ENCODE peak calls at places on chromosomes 2 and 18, in ten cellular contexts. V, G, B, M, H, N, K, J, Z and U are unnamed samples. For H3K4me1 and H3K27me3, the result is how much of the 10 kb centered on the place peaks cover.

GRCh38 chr2:119377973-119378305 is 11.2 kb downstream of the DBI start:
- DNase-seq in V (no peak), G (no peak), B (no peak), M (no peak), H (no peak), N (no peak), K (no peak), J (no peak), Z (no peak), U (no peak)

GRCh38 chr2:48851161-48851560 is 95.6 kb upstream of the LHCGR start:
- DNase-seq in V (peak), G (no peak), B (no peak), M (no peak), H (no peak), N (peak), K (no peak), J (no peak), Z (no peak), U (peak)

GRCh38 chr18:59881728-59882685 is 17.8 kb upstream of the PMAIP1 start:
- DNase-seq in V (peak), G (no peak), B (no peak), M (peak), H (no peak), N (peak), K (no peak), J (no peak), Z (no peak), U (peak)

GRCh38 chr2:101361519-101361918 is 25.8 kb downstream of the CREG2 start:
- DNase-seq in V (peak), G (no peak), B (no peak), M (no peak), H (no peak), N (no peak), K (no peak), J (no peak), Z (no peak), U (no peak)

GRCh38 chr2:236178921-236179652 is 10.9 kb upstream of the GBX2 start:
- DNase-seq in V (no peak), G (no peak), B (no peak), M (no peak), H (no peak), N (no peak), K (peak), J (no peak), Z (no peak), U (peak)

GRCh38 chr2:75064691-75065396 is 106.4 kb downstream of the POLE4 start:
- DNase-seq in V (peak), G (no peak), B (peak), M (peak), H (peak), N (peak), K (peak), J (no peak), Z (peak), U (peak)

GRCh38 chr2:106555053-106555452 is 67.9 kb downstream of the CD8B2 start:
- DNase-seq in V (no peak), G (no peak), B (no peak), M (no peak), H (no peak), N (no peak), K (no peak), J (no peak), Z (no peak), U (no peak)

GRCh38 chr2:31920968-31921367 is 89.8 kb downstream of the MEMO1 start:
- DNase-seq in V (no peak), G (no peak), B (no peak), M (no peak), H (no peak), N (no peak), K (no peak), J (no peak), Z (no peak), U (no peak)

GRCh38 chr2:2698182-2699116 is 367.4 kb upstream of the MYT1L start:
- DNase-seq in V (no peak), G (no peak), B (no peak), M (no peak), H (no peak), N (no peak), K (no peak), J (no peak), Z (no peak), U (no peak)

GRCh38 chr2:201675454-201675853 is 23.0 kb downstream of the MPP4 start:
- DNase-seq in V (no peak), G (no peak), B (no peak), M (no peak), H (no peak), N (no peak), K (no peak), J (no peak), Z (no peak), U (no peak)

GRCh38 chr2:100416397-100416938 is 1.0 kb downstream of the CHST10 start:
- DNase-seq in V (peak), G (no peak), B (no peak), M (no peak), H (no peak), N (no peak), K (no peak), J (no peak), Z (no peak), U (peak)

GRCh38 chr2:1561793-1562521 is 148.7 kb downstream of the TPO start:
- DNase-seq in V (no peak), G (peak), B (no peak), M (no peak), H (no peak), N (no peak), K (no peak), J (no peak), Z (no peak), U (no peak)

GRCh38 chr2:9212661-9213411 is 6.2 kb downstream of the ASAP2 start:
- DNase-seq in V (no peak), G (no peak), B (peak), M (peak), H (no peak), N (no peak), K (no peak), J (no peak), Z (peak), U (no peak)

GRCh38 chr2:137872577-137872976 is 91.7 kb upstream of the HNMT start:
- DNase-seq in V (no peak), G (no peak), B (no peak), M (no peak), H (no peak), N (no peak), K (no peak), J (no peak), Z (no peak), U (no peak)

GRCh38 chr18:47166235-47166634 is 9.9 kb downstream of the IER3IP1 start:
- DNase-seq in V (no peak), G (no peak), B (no peak), M (no peak), H (no peak), N (no peak), K (no peak), J (no peak), Z (no peak), U (no peak)

GRCh38 chr2:10221443-10221842 is 81.3 kb upstream of the HPCAL1 start:
- DNase-seq in V (no peak), G (no peak), B (no peak), M (peak), H (no peak), N (no peak), K (no peak), J (no peak), Z (no peak), U (no peak)

GRCh38 chr2:150478206-150478974 is 9.1 kb downstream of the RND3 start:
- DNase-seq in V (peak), G (no peak), B (no peak), M (no peak), H (no peak), N (peak), K (peak), J (no peak), Z (no peak), U (peak)
- H3K4me1 ChIP-seq in V (half or more), G (half or more), B (under half), M (under half), H (under half), N (under half), K (under half), J (under half), Z (half or more), U (half or more)

GRCh38 chr2:205273627-205274026 is 408.7 kb upstream of the NRP2 start:
- DNase-seq in V (no peak), G (no peak), B (no peak), M (no peak), H (no peak), N (no peak), K (no peak), J (no peak), Z (no peak), U (no peak)

GRCh38 chr2:205274801-205275200 is 407.5 kb upstream of the NRP2 start:
- DNase-seq in V (no peak), G (no peak), B (no peak), M (no peak), H (no peak), N (no peak), K (no peak), J (no peak), Z (no peak), U (no peak)

GRCh38 chr2:205270689-205271088 is 411.6 kb upstream of the NRP2 start:
- DNase-seq in V (peak), G (no peak), B (no peak), M (no peak), H (no peak), N (no peak), K (no peak), J (no peak), Z (no peak), U (no peak)

GRCh38 chr2:205276071-205276777 is 406.1 kb upstream of the NRP2 start:
- DNase-seq in V (no peak), G (no peak), B (no peak), M (no peak), H (no peak), N (no peak), K (peak), J (no peak), Z (no peak), U (no peak)

DNA sequence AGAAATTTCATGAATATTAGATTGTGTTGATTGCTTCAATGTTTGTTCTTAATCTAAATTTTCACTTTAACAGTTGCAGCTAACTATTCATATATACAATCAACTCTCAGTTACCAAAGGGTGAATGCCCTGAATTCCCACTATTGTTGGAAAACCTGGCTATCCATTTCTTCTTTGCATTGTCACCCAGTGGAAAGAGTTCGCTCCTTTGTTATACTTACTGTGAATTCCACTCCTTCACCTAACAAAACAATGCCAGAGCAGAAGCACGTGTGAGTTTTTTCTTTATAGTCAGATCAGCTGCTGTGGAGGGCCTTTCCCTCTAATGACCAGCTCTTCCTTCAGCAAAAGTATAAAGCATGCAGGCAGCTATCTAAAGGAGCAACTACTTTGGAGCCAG is 409.2 kb upstream of the NRP2 start:
- DNase-seq in V (no peak), G (no peak), B (no peak), M (no peak), H (no peak), N (no peak), K (peak), J (no peak), Z (no peak), U (no peak)
- H3K4me3 ChIP-seq in V (no peak), G (no peak), B (no peak), M (no peak), H (no peak), N (no peak), K (no peak), J (no peak), Z (no peak), U (no peak)

GRCh38 chr2:29921560-29921915 is at the start of gene ALK:
- DNase-seq in V (peak), G (peak), B (peak), M (peak), H (peak), N (peak), K (peak), J (peak), Z (peak), U (peak)

GRCh38 chr2:29916571-29916970 is 4.8 kb downstream of the ALK start:
- DNase-seq in V (no peak), G (no peak), B (no peak), M (no peak), H (no peak), N (no peak), K (no peak), J (no peak), Z (no peak), U (no peak)

GRCh38 chr2:29923110-29923721 is 1.8 kb upstream of the ALK start:
- DNase-seq in V (peak), G (peak), B (peak), M (no peak), H (peak), N (peak), K (peak), J (no peak), Z (peak), U (peak)

GRCh38 chr2:29920631-29921559 is 491 bp downstream of the ALK start:
- DNase-seq in V (peak), G (no peak), B (no peak), M (no peak), H (no peak), N (peak), K (peak), J (no peak), Z (no peak), U (peak)

GRCh38 chr2:29920130-29920577 is 1.2 kb downstream of the ALK start:
- DNase-seq in V (peak), G (peak), B (peak), M (peak), H (peak), N (no peak), K (peak), J (peak), Z (no peak), U (peak)
- H3K27me3 ChIP-seq in V (under half), G (under half), B (under half), M (under half), H (under half), N (under half), K (under half), J (under half), Z (under half), U (under half)

DNA sequence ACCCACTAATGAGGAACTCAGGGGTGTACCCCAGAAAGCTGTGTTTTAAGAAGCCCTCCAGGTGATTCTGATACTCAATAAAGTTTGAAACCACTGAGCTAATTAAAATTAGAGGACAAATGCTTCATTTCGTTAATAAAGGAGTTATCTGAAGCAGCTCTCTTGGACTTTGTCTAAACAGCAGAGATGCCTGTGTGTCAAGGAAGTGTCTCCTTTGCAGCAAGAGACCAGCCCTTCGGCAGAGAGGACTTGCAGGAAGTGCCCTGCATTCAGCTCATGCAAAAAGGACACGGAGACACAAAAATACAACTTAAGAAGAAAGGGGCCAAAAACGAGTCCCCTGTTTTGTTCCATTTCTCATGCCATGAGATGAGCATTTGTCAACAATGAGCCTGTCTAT is 152.1 kb downstream of the ANTXR1 start:
- DNase-seq in V (no peak), G (no peak), B (no peak), M (no peak), H (no peak), N (no peak), K (no peak), J (no peak), Z (no peak), U (no peak)
- H3K4me1 ChIP-seq in V (under half), G (half or more), B (under half), M (under half), H (under half), N (under half), K (under half), J (under half), Z (half or more), U (under half)

GRCh38 chr18:48943736-48944527 is 6.8 kb downstream of the SMAD7 start:
- DNase-seq in V (no peak), G (no peak), B (no peak), M (no peak), H (no peak), N (no peak), K (no peak), J (no peak), Z (no peak), U (no peak)
- H3K4me3 ChIP-seq in V (no peak), G (peak), B (peak), M (no peak), H (peak), N (no peak), K (no peak), J (no peak), Z (peak), U (peak)

DNA sequence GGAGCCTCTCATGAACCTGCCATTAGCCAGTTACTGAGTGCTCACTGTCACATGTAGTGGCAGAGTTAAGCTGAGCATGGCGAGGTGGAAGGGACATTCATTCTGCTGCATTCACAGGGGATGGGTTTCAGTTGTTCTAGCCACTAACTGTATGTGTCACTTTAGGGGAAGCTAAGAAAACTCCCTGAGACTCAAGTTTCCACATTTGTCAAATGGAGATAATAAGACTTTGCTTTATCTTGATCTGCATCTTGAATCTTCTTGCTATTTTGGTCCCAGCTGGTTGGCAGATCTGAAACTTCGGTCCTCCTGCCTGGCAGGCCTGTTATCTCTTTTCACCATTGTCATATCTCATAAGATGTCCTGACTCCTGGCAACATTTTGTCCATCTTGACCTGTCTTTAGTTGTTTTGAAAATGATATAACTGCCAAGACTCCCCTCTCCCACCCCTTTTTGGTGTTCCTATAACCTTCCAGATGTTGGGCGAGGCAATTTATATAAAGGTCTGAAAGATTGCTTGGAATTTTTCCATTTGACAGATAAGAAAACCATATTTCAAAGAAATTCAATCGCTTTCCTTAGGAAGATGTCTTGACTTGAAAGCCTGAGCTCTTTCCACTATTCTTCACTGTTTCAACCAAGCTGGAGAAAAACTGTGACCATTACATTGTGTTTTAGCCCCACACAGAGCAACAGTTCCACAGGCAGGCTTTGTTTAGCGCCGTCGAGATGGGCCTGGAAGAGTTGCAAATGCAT is 33.3 kb downstream of the MYCN start:
- DNase-seq in V (no peak), G (no peak), B (no peak), M (no peak), H (no peak), N (no peak), K (no peak), J (no peak), Z (no peak), U (no peak)
- H3K27me3 ChIP-seq in V (under half), G (under half), B (under half), M (under half), H (under half), N (under half), K (under half), J (under half), Z (under half), U (under half)

GRCh38 chr2:191678437-191679110 is 638 bp downstream of the NABP1 start:
- DNase-seq in V (peak), G (peak), B (peak), M (peak), H (peak), N (no peak), K (no peak), J (peak), Z (no peak), U (peak)
- H3K4me1 ChIP-seq in V (under half), G (under half), B (under half), M (under half), H (under half), N (under half), K (under half), J (under half), Z (under half), U (under half)

GRCh38 chr2:72144412-72144745 is 3.3 kb downstream of the CYP26B1 start:
- DNase-seq in V (no peak), G (peak), B (peak), M (no peak), H (no peak), N (no peak), K (no peak), J (no peak), Z (peak), U (no peak)
- H3K4me3 ChIP-seq in V (peak), G (peak), B (peak), M (peak), H (peak), N (no peak), K (peak), J (peak), Z (peak), U (peak)